ENCODE peak calls at places on chromosomes 16 and 17, in four cellular contexts. Y is NCI-H1105; Z is stimulated activated naive CD8-positive, alpha-beta T cell treated with anti-CD3 and anti-CD28 coated beads, Interleukin-15, Interleukin-2, amounts not matched to agents 100 U/mL and 50 U/mL, for 24 hours; B is NCI-H345. U is an unnamed sample.

GRCh38 chr17:63542218-63542545 is 8.1 kb upstream of the DCAF7 start:
- DNase-seq in Z (no peak), Y (no peak), B (no peak), U (no peak)

GRCh38 chr16:50430076-50430475 is 61.3 kb upstream of the BRD7 start:
- DNase-seq in B (no peak), Y (no peak), Z (no peak), U (no peak)

GRCh38 chr17:67689534-67690177 is 28.1 kb upstream of the NOL11 start:
- DNase-seq in Y (peak), Z (peak), B (peak), U (peak)

GRCh38 chr17:1413281-1413791 is 13.3 kb upstream of the YWHAE start:
- DNase-seq in Z (no peak), B (peak), Y (peak), U (peak)

GRCh38 chr17:49365667-49366066 is 3.6 kb upstream of the ZNF652 start:
- DNase-seq in B (no peak), Z (peak), Y (no peak), U (no peak)

GRCh38 chr17:63531022-63531965 is 8.1 kb downstream of the KCNH6 start:
- DNase-seq in Y (no peak), Z (no peak), B (no peak), U (no peak)

GRCh38 chr17:29546834-29547233 is 20.0 kb downstream of the ABHD15 start:
- DNase-seq in Y (no peak), B (no peak), Z (no peak), U (no peak)

GRCh38 chr16:66365588-66365987 is 903 bp upstream of the CDH5 start:
- DNase-seq in Y (no peak), Z (no peak), B (no peak), U (peak)

GRCh38 chr16:85913688-85914422 is 14.9 kb downstream of the IRF8 start:
- DNase-seq in B (no peak), Z (no peak), Y (no peak), U (no peak)

GRCh38 chr16:86093801-86094750 is 195.1 kb downstream of the IRF8 start:
- DNase-seq in B (no peak), Y (no peak), Z (no peak), U (no peak)

GRCh38 chr16:48498761-48499600 is 111.0 kb downstream of the N4BP1 start:
- DNase-seq in Y (peak), B (no peak), Z (no peak), U (peak)

GRCh38 chr17:34299918-34300600 is 14.5 kb downstream of the CCL11 start:
- DNase-seq in B (no peak), Y (peak), Z (no peak), U (peak)

GRCh38 chr17:46026045-46026814 is 27.2 kb downstream of the STH start:
- DNase-seq in Y (no peak), B (no peak), Z (no peak), U (no peak)

GRCh38 chr16:67030221-67030962 is 1.4 kb downstream of the CBFB start:
- DNase-seq in Z (no peak), B (no peak), Y (no peak), U (no peak)

U was measured in brain microvascular endothelial cell.